ENCODE peak calls at places on chromosomes 3 and 15, in eight cellular contexts. S, Q, G, D, U, Y, M and K are unnamed samples.

GRCh38 chr15:70526221-70526973 is 237.0 kb downstream of the UACA start:
- DNase-seq in S (no peak), Q (no peak), G (peak; percentile 85), D (peak; percentile 87), U (no peak), Y (no peak), M (peak; percentile 3), K (peak; percentile 51)

GRCh38 chr3:73107788-73108187 is 46.3 kb downstream of the EBLN2 start:
- DNase-seq in S (no peak), Q (no peak), G (no peak), D (no peak), U (no peak), Y (no peak), M (no peak), K (no peak)

GRCh38 chr3:108088697-108089096 is 2.1 kb downstream of the CD47 start:
- DNase-seq in S (no peak), Q (no peak), G (peak; percentile 9), D (peak; percentile 11), U (no peak), Y (no peak), M (peak; percentile 23), K (no peak)

GRCh38 chr3:157067114-157067513 is 92.8 kb downstream of the CCNL1 start:
- DNase-seq in S (no peak), Q (no peak), G (peak; percentile 79), D (no peak), U (no peak), Y (no peak), M (no peak), K (no peak)

GRCh38 chr3:148178508-148178907 is 519.2 kb upstream of the AGTR1 start:
- DNase-seq in S (no peak), Q (no peak), G (no peak), D (no peak), U (no peak), Y (no peak), M (no peak), K (no peak)

GRCh38 chr3:129603561-129603942 is 2.9 kb downstream of the PLXND1 start:
- DNase-seq in S (no peak), Q (no peak), G (no peak), D (no peak), U (no peak), Y (no peak), M (no peak), K (no peak)

GRCh38 chr3:100402150-100402706 is 889 bp downstream of the LNP1 start:
- DNase-seq in S (no peak), Q (no peak), G (peak; percentile 50), D (peak; percentile 7), U (no peak), Y (no peak), M (peak; percentile 18), K (no peak)

GRCh38 chr3:122890077-122890484 is 95.2 kb downstream of the SLC49A4 start:
- DNase-seq in S (no peak), Q (no peak), G (peak; percentile 42), D (peak; percentile 77), U (no peak), Y (peak; percentile 70), M (no peak), K (no peak)

GRCh38 chr3:90184861-90185260 is 1077.4 kb downstream of the EPHA3 start:
- DNase-seq in S (no peak), Q (no peak), G (peak; percentile 81), D (no peak), U (no peak), Y (no peak), M (peak; percentile 37), K (no peak)